ENCODE peak calls at places on chromosomes 11 and 22, in nine cellular contexts. Y is astrocyte; H is body of pancreas; S is sigmoid colon; T is cardiac fibroblast; V is GM12865; E is astrocyte of the spinal cord; Q is stimulated activated CD4-positive, alpha-beta T cell treated with anti-CD3 and anti-CD28 coated beads, Interleukin-1b, Interleukin-23, amount 100 ng/mL, for 24 hours; G is stomach. D is an unnamed sample.

GRCh38 chr22:36365020-36365411 is 22.8 kb downstream of the MYH9 start:
- DNase-seq in Y (peak), H (peak), S (peak), T (peak), V (peak), E (peak), Q (peak), G (peak), D (peak)

GRCh38 chr11:110984147-110984546 is 261.4 kb upstream of the POU2AF2 start:
- DNase-seq in Y (peak), H (no peak), S (no peak), T (peak), V (no peak), E (peak), Q (no peak), G (no peak), D (peak)

GRCh38 chr11:32658639-32659406 is 75.2 kb downstream of the EIF3M start:
- DNase-seq in Y (peak), H (no peak), S (no peak), T (peak), V (no peak), E (peak), Q (no peak), G (no peak), D (no peak)

GRCh38 chr11:115939104-115939503 is 434.9 kb upstream of the CADM1 start:
- DNase-seq in Y (peak), H (no peak), S (no peak), T (peak), V (no peak), E (peak), Q (no peak), G (no peak), D (peak)

GRCh38 chr22:46089426-46090041 is 60.8 kb upstream of the PPARA start:
- DNase-seq in Y (no peak), H (peak), S (peak), T (no peak), V (no peak), E (no peak), Q (no peak), G (peak), D (no peak)

GRCh38 chr22:26574001-26574723 is 15.8 kb downstream of the TPST2 start:
- DNase-seq in Y (no peak), H (no peak), S (no peak), T (no peak), V (no peak), E (no peak), Q (no peak), G (no peak), D (no peak)

GRCh38 chr11:79039122-79039521 is 401.7 kb downstream of the TENM4 start:
- DNase-seq in Y (no peak), H (no peak), S (no peak), T (no peak), V (no peak), E (no peak), Q (no peak), G (no peak), D (no peak)

GRCh38 chr11:79167510-79168188 is 273.2 kb downstream of the TENM4 start:
- DNase-seq in Y (no peak), H (no peak), S (no peak), T (no peak), V (no peak), E (no peak), Q (no peak), G (no peak), D (no peak)

GRCh38 chr11:43515090-43515489 is 156.4 kb downstream of the TTC17 start:
- DNase-seq in Y (no peak), H (no peak), S (no peak), T (no peak), V (peak), E (no peak), Q (no peak), G (no peak), D (no peak)

GRCh38 chr11:128040603-128041002 is 546.8 kb downstream of the ETS1 start:
- DNase-seq in Y (no peak), H (no peak), S (no peak), T (peak), V (no peak), E (no peak), Q (no peak), G (no peak), D (no peak)

GRCh38 chr22:19375435-19375834 is 56.1 kb downstream of the HIRA start:
- DNase-seq in Y (no peak), H (no peak), S (peak), T (no peak), V (no peak), E (no peak), Q (no peak), G (no peak), D (no peak)

GRCh38 chr11:19846654-19847330 is 134.2 kb downstream of the NAV2 start:
- DNase-seq in Y (peak), H (no peak), S (no peak), T (peak), V (no peak), E (peak), Q (no peak), G (no peak), D (no peak)

GRCh38 chr22:20258584-20259335 is 9.4 kb downstream of the RTN4R start:
- DNase-seq in Y (no peak), H (no peak), S (no peak), T (no peak), V (peak), E (no peak), Q (no peak), G (no peak), D (no peak)

GRCh38 chr11:117734596-117734995 is 62.4 kb downstream of the DSCAML1 start:
- DNase-seq in Y (no peak), H (no peak), S (no peak), T (no peak), V (no peak), E (no peak), Q (no peak), G (no peak), D (no peak)

GRCh38 chr22:28810839-28811491 is 10.6 kb upstream of the XBP1 start:
- DNase-seq in Y (no peak), H (no peak), S (no peak), T (no peak), V (no peak), E (no peak), Q (no peak), G (no peak), D (no peak)

GRCh38 chr22:47316020-47316419 is 553.6 kb downstream of the TBC1D22A start:
- DNase-seq in Y (no peak), H (no peak), S (no peak), T (no peak), V (no peak), E (no peak), Q (no peak), G (no peak), D (no peak)

GRCh38 chr11:40293655-40294342 is 1165.7 kb downstream of the LRRC4C start:
- DNase-seq in Y (peak), H (peak), S (peak), T (peak), V (peak), E (peak), Q (no peak), G (peak), D (peak)

GRCh38 chr22:38724926-38725571 is 19.3 kb downstream of the GTPBP1 start:
- DNase-seq in Y (no peak), H (no peak), S (peak), T (peak), V (peak), E (peak), Q (no peak), G (no peak), D (no peak)

GRCh38 chr11:79219186-79220045 is 221.4 kb downstream of the TENM4 start:
- DNase-seq in Y (no peak), H (no peak), S (no peak), T (peak), V (no peak), E (no peak), Q (no peak), G (no peak), D (no peak)

GRCh38 chr11:101567086-101567485 is 16.7 kb downstream of the TRPC6 start:
- DNase-seq in Y (no peak), H (no peak), S (no peak), T (no peak), V (no peak), E (no peak), Q (no peak), G (no peak), D (no peak)

GRCh38 chr11:134761926-134762247 is 349.8 kb upstream of the B3GAT1 start:
- DNase-seq in Y (no peak), H (no peak), S (no peak), T (no peak), V (no peak), E (no peak), Q (no peak), G (no peak), D (no peak)

GRCh38 chr22:23774922-23775436 is 2.3 kb downstream of the MMP11 start:
- DNase-seq in Y (peak), H (no peak), S (no peak), T (no peak), V (no peak), E (peak), Q (no peak), G (no peak), D (no peak)

GRCh38 chr11:66464916-66465315 is 1.8 kb upstream of the PELI3 start:
- DNase-seq in Y (no peak), H (no peak), S (no peak), T (no peak), V (no peak), E (no peak), Q (no peak), G (no peak), D (no peak)

GRCh38 chr22:37370306-37370979 is 56.8 kb downstream of the ELFN2 start:
- DNase-seq in Y (no peak), H (no peak), S (peak), T (no peak), V (peak), E (no peak), Q (no peak), G (peak), D (no peak)

GRCh38 chr11:33248416-33248957 is 8.7 kb upstream of the HIPK3 start:
- DNase-seq in Y (peak), H (no peak), S (no peak), T (peak), V (no peak), E (no peak), Q (no peak), G (no peak), D (no peak)

GRCh38 chr22:33126881-33127280 is 68.7 kb upstream of the SYN3 start:
- DNase-seq in Y (no peak), H (no peak), S (no peak), T (no peak), V (no peak), E (no peak), Q (no peak), G (no peak), D (no peak)

GRCh38 chr11:11982975-11983374 is 25.5 kb downstream of the DKK3 start:
- DNase-seq in Y (peak), H (no peak), S (no peak), T (peak), V (no peak), E (peak), Q (no peak), G (no peak), D (no peak)

GRCh38 chr11:82546556-82547162 is 187.0 kb downstream of the FAM181B start:
- DNase-seq in Y (no peak), H (no peak), S (no peak), T (no peak), V (no peak), E (no peak), Q (no peak), G (no peak), D (no peak)

GRCh38 chr11:133713406-133713805 is 131.9 kb downstream of the SPATA19 start:
- DNase-seq in Y (no peak), H (no peak), S (no peak), T (no peak), V (no peak), E (no peak), Q (no peak), G (no peak), D (no peak)

GRCh38 chr11:123062892-123063395 is 1.0 kb upstream of the HSPA8 start:
- DNase-seq in Y (no peak), H (no peak), S (no peak), T (no peak), V (peak), E (no peak), Q (no peak), G (no peak), D (no peak)

GRCh38 chr11:66478823-66479740 is 1.2 kb upstream of the DPP3 start:
- DNase-seq in Y (peak), H (peak), S (peak), T (peak), V (peak), E (no peak), Q (no peak), G (peak), D (no peak)

GRCh38 chr22:19825904-19826618 is 28.6 kb downstream of the GNB1L start:
- DNase-seq in Y (no peak), H (peak), S (no peak), T (no peak), V (no peak), E (no peak), Q (no peak), G (peak), D (no peak)

GRCh38 chr11:71078482-71078881 is 173.9 kb downstream of the SHANK2 start:
- DNase-seq in Y (no peak), H (no peak), S (no peak), T (no peak), V (no peak), E (no peak), Q (no peak), G (no peak), D (no peak)

GRCh38 chr11:64406221-64406946 is 47.4 kb downstream of the RPS6KA4 start:
- DNase-seq in Y (no peak), H (no peak), S (peak), T (no peak), V (no peak), E (no peak), Q (no peak), G (no peak), D (no peak)

GRCh38 chr22:19766506-19767426 is 6.2 kb downstream of the TBX1 start:
- DNase-seq in Y (no peak), H (peak), S (no peak), T (peak), V (peak), E (no peak), Q (no peak), G (peak), D (no peak)

GRCh38 chr22:27128461-27129080 is 471.2 kb downstream of the MIAT start:
- DNase-seq in Y (no peak), H (no peak), S (no peak), T (no peak), V (no peak), E (no peak), Q (no peak), G (no peak), D (no peak)

D was measured in kidney epithelial cell.